ENCODE peak calls at places on chromosomes 1 and 21, in five cellular contexts. One of them, this sample, is unnamed.

GRCh38 chr1:115179397-115179835 is 90.1 kb upstream of the TSPAN2 start:
- DNase-seq in CD8-positive, alpha-beta memory T cell: no peak
- DNase-seq in tibial nerve: no peak
- DNase-seq in CD4-positive, CD25-positive, alpha-beta regulatory T cell: no peak
- DNase-seq in A549: peak; percentile 89
- DNase-seq in this sample: no peak

GRCh38 chr1:51344602-51345299 is 14.4 kb upstream of the TTC39A start:
- DNase-seq in CD8-positive, alpha-beta memory T cell: no peak
- DNase-seq in CD4-positive, CD25-positive, alpha-beta regulatory T cell: no peak
- DNase-seq in tibial nerve: no peak
- DNase-seq in A549: no peak
- DNase-seq in this sample: no peak

GRCh38 chr1:205440476-205441317 is 15.1 kb downstream of the BLACAT1 start:
- DNase-seq in CD4-positive, CD25-positive, alpha-beta regulatory T cell: peak; percentile 80
- DNase-seq in tibial nerve: peak; percentile 23
- DNase-seq in CD8-positive, alpha-beta memory T cell: peak; percentile 62
- DNase-seq in A549: peak; percentile 53
- DNase-seq in this sample: no peak

GRCh38 chr1:57404914-57405313 is 18.9 kb downstream of the DAB1 start:
- DNase-seq in CD8-positive, alpha-beta memory T cell: no peak
- DNase-seq in A549: no peak
- DNase-seq in CD4-positive, CD25-positive, alpha-beta regulatory T cell: no peak
- DNase-seq in tibial nerve: no peak
- DNase-seq in this sample: no peak

GRCh38 chr1:98460136-98460535 is 201.4 kb upstream of the SNX7 start:
- DNase-seq in CD4-positive, CD25-positive, alpha-beta regulatory T cell: no peak
- DNase-seq in CD8-positive, alpha-beta memory T cell: no peak
- DNase-seq in tibial nerve: no peak
- DNase-seq in A549: no peak
- DNase-seq in this sample: no peak

GRCh38 chr1:182789138-182790076 is at the start of gene NPL:
- DNase-seq in CD4-positive, CD25-positive, alpha-beta regulatory T cell: peak; percentile 93
- DNase-seq in A549: peak; percentile 68
- DNase-seq in tibial nerve: peak; percentile 67
- DNase-seq in CD8-positive, alpha-beta memory T cell: peak; percentile 85
- DNase-seq in this sample: peak; percentile 27

GRCh38 chr1:167510244-167510643 is 8.1 kb downstream of the CD247 start:
- DNase-seq in CD8-positive, alpha-beta memory T cell: no peak
- DNase-seq in A549: no peak
- DNase-seq in CD4-positive, CD25-positive, alpha-beta regulatory T cell: no peak
- DNase-seq in tibial nerve: no peak
- DNase-seq in this sample: no peak

GRCh38 chr1:11053758-11054137 is 6.1 kb downstream of the SRM start:
- DNase-seq in CD8-positive, alpha-beta memory T cell: no peak
- DNase-seq in CD4-positive, CD25-positive, alpha-beta regulatory T cell: no peak
- DNase-seq in tibial nerve: no peak
- DNase-seq in A549: no peak
- DNase-seq in this sample: no peak

GRCh38 chr1:4973341-4973740 is 318.9 kb downstream of the AJAP1 start:
- DNase-seq in tibial nerve: no peak
- DNase-seq in CD4-positive, CD25-positive, alpha-beta regulatory T cell: no peak
- DNase-seq in CD8-positive, alpha-beta memory T cell: no peak
- DNase-seq in A549: no peak
- DNase-seq in this sample: no peak

GRCh38 chr1:33327587-33328325 is 6.9 kb upstream of the A3GALT2 start:
- DNase-seq in A549: no peak
- DNase-seq in CD4-positive, CD25-positive, alpha-beta regulatory T cell: no peak
- DNase-seq in tibial nerve: no peak
- DNase-seq in CD8-positive, alpha-beta memory T cell: no peak
- DNase-seq in this sample: no peak

GRCh38 chr1:197557302-197557701 is 218.0 kb downstream of the DENND1B start:
- DNase-seq in CD4-positive, CD25-positive, alpha-beta regulatory T cell: no peak
- DNase-seq in tibial nerve: no peak
- DNase-seq in A549: peak; percentile 37
- DNase-seq in CD8-positive, alpha-beta memory T cell: no peak
- DNase-seq in this sample: no peak

GRCh38 chr1:53617382-53618217 is 121.4 kb downstream of the GLIS1 start:
- DNase-seq in tibial nerve: no peak
- DNase-seq in A549: no peak
- DNase-seq in CD8-positive, alpha-beta memory T cell: no peak
- DNase-seq in CD4-positive, CD25-positive, alpha-beta regulatory T cell: no peak
- DNase-seq in this sample: no peak

GRCh38 chr1:245225267-245225666 is 70.5 kb downstream of the KIF26B start:
- DNase-seq in CD8-positive, alpha-beta memory T cell: no peak
- DNase-seq in tibial nerve: no peak
- DNase-seq in A549: no peak
- DNase-seq in CD4-positive, CD25-positive, alpha-beta regulatory T cell: no peak
- DNase-seq in this sample: no peak

GRCh38 chr1:183273300-183273699 is 87.2 kb downstream of the LAMC2 start:
- DNase-seq in CD4-positive, CD25-positive, alpha-beta regulatory T cell: no peak
- DNase-seq in A549: no peak
- DNase-seq in tibial nerve: no peak
- DNase-seq in CD8-positive, alpha-beta memory T cell: no peak
- DNase-seq in this sample: no peak

GRCh38 chr1:15680131-15680530 is 4.0 kb upstream of the PLEKHM2 start:
- DNase-seq in tibial nerve: no peak
- DNase-seq in A549: no peak
- DNase-seq in CD4-positive, CD25-positive, alpha-beta regulatory T cell: no peak
- DNase-seq in CD8-positive, alpha-beta memory T cell: no peak
- DNase-seq in this sample: no peak

GRCh38 chr1:97461782-97462181 is 459.1 kb downstream of the DPYD start:
- DNase-seq in tibial nerve: no peak
- DNase-seq in CD8-positive, alpha-beta memory T cell: no peak
- DNase-seq in A549: no peak
- DNase-seq in CD4-positive, CD25-positive, alpha-beta regulatory T cell: no peak
- DNase-seq in this sample: no peak

GRCh38 chr1:1960480-1961196 is 41.6 kb upstream of the TMEM52 start:
- DNase-seq in CD4-positive, CD25-positive, alpha-beta regulatory T cell: no peak
- DNase-seq in CD8-positive, alpha-beta memory T cell: no peak
- DNase-seq in A549: no peak
- DNase-seq in tibial nerve: no peak
- DNase-seq in this sample: no peak

GRCh38 chr1:40308036-40308727 is 8.9 kb downstream of the COL9A2 start:
- DNase-seq in A549: no peak
- DNase-seq in tibial nerve: no peak
- DNase-seq in CD8-positive, alpha-beta memory T cell: no peak
- DNase-seq in CD4-positive, CD25-positive, alpha-beta regulatory T cell: no peak
- DNase-seq in this sample: no peak

GRCh38 chr1:21659099-21659923 is 9.8 kb downstream of the RAP1GAP start:
- DNase-seq in CD4-positive, CD25-positive, alpha-beta regulatory T cell: peak; percentile 72
- DNase-seq in tibial nerve: peak; percentile 59
- DNase-seq in CD8-positive, alpha-beta memory T cell: peak; percentile 81
- DNase-seq in A549: peak; percentile 60
- DNase-seq in this sample: peak; percentile 25

GRCh38 chr1:193402032-193402431 is 215.6 kb upstream of the B3GALT2 start:
- DNase-seq in CD8-positive, alpha-beta memory T cell: no peak
- DNase-seq in A549: no peak
- DNase-seq in CD4-positive, CD25-positive, alpha-beta regulatory T cell: no peak
- DNase-seq in tibial nerve: no peak
- DNase-seq in this sample: no peak

GRCh38 chr1:209157514-209158285 is 425.8 kb upstream of the CAMK1G start:
- DNase-seq in A549: no peak
- DNase-seq in CD8-positive, alpha-beta memory T cell: no peak
- DNase-seq in CD4-positive, CD25-positive, alpha-beta regulatory T cell: no peak
- DNase-seq in tibial nerve: no peak
- DNase-seq in this sample: no peak

GRCh38 chr1:29547300-29547699 is 311.0 kb downstream of the PTPRU start:
- DNase-seq in A549: no peak
- DNase-seq in CD8-positive, alpha-beta memory T cell: no peak
- DNase-seq in tibial nerve: no peak
- DNase-seq in CD4-positive, CD25-positive, alpha-beta regulatory T cell: no peak
- DNase-seq in this sample: no peak

GRCh38 chr21:46116189-46116845 is 18.4 kb downstream of the COL6A2 start:
- DNase-seq in CD4-positive, CD25-positive, alpha-beta regulatory T cell: no peak
- DNase-seq in tibial nerve: no peak
- DNase-seq in A549: no peak
- DNase-seq in CD8-positive, alpha-beta memory T cell: no peak
- DNase-seq in this sample: no peak

GRCh38 chr1:113721010-113721409 is 38.3 kb downstream of the PHTF1 start:
- DNase-seq in tibial nerve: no peak
- DNase-seq in CD8-positive, alpha-beta memory T cell: no peak
- DNase-seq in A549: no peak
- DNase-seq in CD4-positive, CD25-positive, alpha-beta regulatory T cell: no peak
- DNase-seq in this sample: no peak

GRCh38 chr1:10529096-10529495 is 54.3 kb downstream of the PEX14 start:
- DNase-seq in CD4-positive, CD25-positive, alpha-beta regulatory T cell: no peak
- DNase-seq in A549: no peak
- DNase-seq in tibial nerve: no peak
- DNase-seq in CD8-positive, alpha-beta memory T cell: no peak
- DNase-seq in this sample: no peak

GRCh38 chr1:98870959-98871903 is 133.4 kb downstream of the PLPPR5 start:
- DNase-seq in CD8-positive, alpha-beta memory T cell: peak; percentile 90
- DNase-seq in tibial nerve: no peak
- DNase-seq in A549: no peak
- DNase-seq in CD4-positive, CD25-positive, alpha-beta regulatory T cell: peak; percentile 94
- DNase-seq in this sample: no peak

GRCh38 chr1:60994369-60994768 is 88.0 kb upstream of the NFIA start:
- DNase-seq in tibial nerve: no peak
- DNase-seq in CD4-positive, CD25-positive, alpha-beta regulatory T cell: no peak
- DNase-seq in CD8-positive, alpha-beta memory T cell: no peak
- DNase-seq in A549: no peak
- DNase-seq in this sample: no peak

GRCh38 chr1:235929216-235929615 is 62.5 kb upstream of the LYST start:
- DNase-seq in CD8-positive, alpha-beta memory T cell: no peak
- DNase-seq in tibial nerve: no peak
- DNase-seq in CD4-positive, CD25-positive, alpha-beta regulatory T cell: no peak
- DNase-seq in A549: no peak
- DNase-seq in this sample: no peak

GRCh38 chr1:7223334-7224080 is 438.3 kb downstream of the CAMTA1 start:
- DNase-seq in tibial nerve: no peak
- DNase-seq in A549: peak; percentile 79
- DNase-seq in CD4-positive, CD25-positive, alpha-beta regulatory T cell: no peak
- DNase-seq in CD8-positive, alpha-beta memory T cell: no peak
- DNase-seq in this sample: no peak

GRCh38 chr1:157910270-157910669 is 68.7 kb upstream of the CD5L start:
- DNase-seq in A549: no peak
- DNase-seq in CD4-positive, CD25-positive, alpha-beta regulatory T cell: no peak
- DNase-seq in CD8-positive, alpha-beta memory T cell: no peak
- DNase-seq in tibial nerve: no peak
- DNase-seq in this sample: no peak

GRCh38 chr1:70436617-70437236 is 25.7 kb downstream of the CTH start:
- DNase-seq in tibial nerve: no peak
- DNase-seq in A549: no peak
- DNase-seq in CD8-positive, alpha-beta memory T cell: no peak
- DNase-seq in CD4-positive, CD25-positive, alpha-beta regulatory T cell: no peak
- DNase-seq in this sample: no peak

GRCh38 chr1:22696610-22697009 is 14.0 kb upstream of the EPHB2 start:
- DNase-seq in tibial nerve: no peak
- DNase-seq in CD8-positive, alpha-beta memory T cell: no peak
- DNase-seq in CD4-positive, CD25-positive, alpha-beta regulatory T cell: no peak
- DNase-seq in A549: no peak
- DNase-seq in this sample: no peak

GRCh38 chr1:26754086-26754874 is 33.5 kb upstream of the PIGV start:
- DNase-seq in A549: no peak
- DNase-seq in CD4-positive, CD25-positive, alpha-beta regulatory T cell: no peak
- DNase-seq in CD8-positive, alpha-beta memory T cell: no peak
- DNase-seq in tibial nerve: no peak
- DNase-seq in this sample: no peak
- H3K4me3 ChIP-seq in A549: no peak overlapping the region
- H3K4me3 ChIP-seq in CD4-positive, CD25-positive, alpha-beta regulatory T cell: no peak overlapping the region
- H3K4me3 ChIP-seq in CD8-positive, alpha-beta memory T cell: no peak overlapping the region
- H3K4me3 ChIP-seq in tibial nerve: no peak overlapping the region
- H3K4me3 ChIP-seq in this sample: no peak overlapping the region

GRCh38 chr21:27300770-27301169 is 333.9 kb upstream of the ADAMTS5 start:
- DNase-seq in A549: no peak
- DNase-seq in CD8-positive, alpha-beta memory T cell: no peak
- DNase-seq in CD4-positive, CD25-positive, alpha-beta regulatory T cell: no peak
- DNase-seq in tibial nerve: no peak
- DNase-seq in this sample: no peak
- H3K9me3 ChIP-seq in A549: no peaks in the 10 kb centered on the region
- H3K9me3 ChIP-seq in CD8-positive, alpha-beta memory T cell: no peaks in the 10 kb centered on the region
- H3K9me3 ChIP-seq in CD4-positive, CD25-positive, alpha-beta regulatory T cell: no peaks in the 10 kb centered on the region
- H3K9me3 ChIP-seq in tibial nerve: no peaks in the 10 kb centered on the region
- H3K9me3 ChIP-seq in this sample: no peaks in the 10 kb centered on the region

GRCh38 chr1:91804546-91805023 is 81.4 kb downstream of the TGFBR3 start:
- DNase-seq in CD8-positive, alpha-beta memory T cell: peak; percentile 92
- DNase-seq in CD4-positive, CD25-positive, alpha-beta regulatory T cell: peak; percentile 88
- DNase-seq in tibial nerve: no peak
- DNase-seq in A549: no peak
- DNase-seq in this sample: no peak

GRCh38 chr1:91805343-91805801 is 80.6 kb downstream of the TGFBR3 start:
- DNase-seq in tibial nerve: no peak
- DNase-seq in CD8-positive, alpha-beta memory T cell: peak; percentile 12
- DNase-seq in A549: no peak
- DNase-seq in CD4-positive, CD25-positive, alpha-beta regulatory T cell: peak; percentile 24
- DNase-seq in this sample: no peak

GRCh38 chr1:91806777-91807700 is 78.9 kb downstream of the TGFBR3 start:
- DNase-seq in CD8-positive, alpha-beta memory T cell: no peak
- DNase-seq in tibial nerve: no peak
- DNase-seq in CD4-positive, CD25-positive, alpha-beta regulatory T cell: no peak
- DNase-seq in A549: peak; percentile 29
- DNase-seq in this sample: no peak

GRCh38 chr1:91807921-91808620 is 77.9 kb downstream of the TGFBR3 start:
- DNase-seq in tibial nerve: no peak
- DNase-seq in CD4-positive, CD25-positive, alpha-beta regulatory T cell: no peak
- DNase-seq in CD8-positive, alpha-beta memory T cell: no peak
- DNase-seq in A549: no peak
- DNase-seq in this sample: no peak

GRCh38 chr1:91806146-91806545 is 79.8 kb downstream of the TGFBR3 start:
- DNase-seq in tibial nerve: no peak
- DNase-seq in CD8-positive, alpha-beta memory T cell: no peak
- DNase-seq in CD4-positive, CD25-positive, alpha-beta regulatory T cell: no peak
- DNase-seq in A549: no peak
- DNase-seq in this sample: no peak
- H3K4me1 ChIP-seq in tibial nerve: peaks cover 14% of the 10 kb centered on the region
- H3K4me1 ChIP-seq in CD8-positive, alpha-beta memory T cell: peaks cover 59% of the 10 kb centered on the region
- H3K4me1 ChIP-seq in CD4-positive, CD25-positive, alpha-beta regulatory T cell: peaks cover 33% of the 10 kb centered on the region
- H3K4me1 ChIP-seq in A549: peaks cover 21% of the 10 kb centered on the region
- H3K4me1 ChIP-seq in this sample: peaks cover 7% of the 10 kb centered on the region

DNA sequence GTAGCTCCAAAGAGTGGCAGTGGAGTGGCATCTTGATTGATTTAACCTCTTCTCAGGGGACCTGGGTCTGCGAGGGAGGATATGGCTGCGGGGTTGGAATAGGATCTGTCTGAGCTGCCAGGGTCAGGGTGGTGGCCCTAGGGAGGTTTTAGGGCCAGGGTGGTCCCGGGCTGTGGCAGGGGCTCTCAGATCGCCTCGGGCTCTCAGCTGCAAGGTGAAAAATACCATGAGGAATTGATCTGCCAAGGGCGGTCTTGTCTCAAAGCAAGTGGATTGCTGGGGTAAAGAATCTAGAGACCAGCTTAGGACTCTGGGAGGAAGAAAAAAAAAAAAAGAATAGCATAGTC is 3.7 kb downstream of the SIM2 start:
- DNase-seq in CD8-positive, alpha-beta memory T cell: no peak
- DNase-seq in tibial nerve: no peak
- DNase-seq in A549: no peak
- DNase-seq in CD4-positive, CD25-positive, alpha-beta regulatory T cell: no peak
- DNase-seq in this sample: no peak
- H3K4me3 ChIP-seq in CD8-positive, alpha-beta memory T cell: no peak overlapping the region
- H3K4me3 ChIP-seq in tibial nerve: no peak overlapping the region
- H3K4me3 ChIP-seq in A549: peak overlapping the region; percentile 61
- H3K4me3 ChIP-seq in CD4-positive, CD25-positive, alpha-beta regulatory T cell: no peak overlapping the region
- H3K4me3 ChIP-seq in this sample: no peak overlapping the region

GRCh38 chr1:239061770-239062169 is 324.6 kb upstream of the CHRM3 start:
- DNase-seq in CD8-positive, alpha-beta memory T cell: no peak
- DNase-seq in CD4-positive, CD25-positive, alpha-beta regulatory T cell: no peak
- DNase-seq in tibial nerve: no peak
- DNase-seq in A549: no peak
- DNase-seq in this sample: no peak
- H3K9me3 ChIP-seq in CD8-positive, alpha-beta memory T cell: no peaks in the 10 kb centered on the region
- H3K9me3 ChIP-seq in CD4-positive, CD25-positive, alpha-beta regulatory T cell: no peaks in the 10 kb centered on the region
- H3K9me3 ChIP-seq in tibial nerve: no peaks in the 10 kb centered on the region
- H3K9me3 ChIP-seq in A549: no peaks in the 10 kb centered on the region
- H3K9me3 ChIP-seq in this sample: no peaks in the 10 kb centered on the region

This sample was measured in thoracic aorta.